ENCODE peak calls at places on chromosomes 5 and 9, in six cellular contexts. S is ovary; E is OCI-LY7; A is spleen; B is CD8-positive, alpha-beta memory T cell; J is sigmoid colon. U is an unnamed sample.

GRCh38 chr5:128782446-128782845 is 182.8 kb upstream of the SLC27A6 start:
- DNase-seq in S (no peak), E (no peak), A (no peak), B (no peak), J (peak; percentile 84), U (peak; percentile 68)

GRCh38 chr9:79706512-79706911 is 134.7 kb downstream of the TLE4 start:
- DNase-seq in S (no peak), E (no peak), A (no peak), B (no peak), J (no peak), U (no peak)

GRCh38 chr9:94806307-94806893 is 79.9 kb downstream of the AOPEP start:
- DNase-seq in S (no peak), E (no peak), A (no peak), B (no peak), J (no peak), U (no peak)

GRCh38 chr9:22683393-22684075 is 236.9 kb downstream of the DMRTA1 start:
- DNase-seq in S (no peak), E (peak; percentile 53), A (no peak), B (no peak), J (no peak), U (no peak)

GRCh38 chr9:74942801-74943200 is 9.9 kb downstream of the C9orf40 start:
- DNase-seq in S (no peak), E (no peak), A (no peak), B (no peak), J (no peak), U (no peak)

GRCh38 chr9:119412399-119412798 is 43.2 kb upstream of the BRINP1 start:
- DNase-seq in S (no peak), E (no peak), A (no peak), B (no peak), J (no peak), U (no peak)

GRCh38 chr9:128995791-128996190 is 32.3 kb downstream of the SH3GLB2 start:
- DNase-seq in S (no peak), E (no peak), A (peak; percentile 2), B (no peak), J (peak; percentile 22), U (no peak)

GRCh38 chr5:14036514-14036913 is 92.0 kb upstream of the DNAH5 start:
- DNase-seq in S (no peak), E (no peak), A (no peak), B (no peak), J (no peak), U (no peak)

GRCh38 chr9:72726951-72727350 is 205.5 kb downstream of the TMC1 start:
- DNase-seq in S (no peak), E (no peak), A (no peak), B (no peak), J (no peak), U (no peak)

GRCh38 chr5:126210955-126211354 is 212.3 kb upstream of the GRAMD2B start:
- DNase-seq in S (no peak), E (no peak), A (no peak), B (no peak), J (no peak), U (no peak)

GRCh38 chr5:57889558-57889957 is 406.9 kb upstream of the ACTBL2 start:
- DNase-seq in S (no peak), E (no peak), A (no peak), B (no peak), J (no peak), U (no peak)

GRCh38 chr5:138819065-138819464 is 56.1 kb downstream of the LRRTM2 start:
- DNase-seq in S (no peak), E (no peak), A (no peak), B (no peak), J (no peak), U (no peak)

DNA sequence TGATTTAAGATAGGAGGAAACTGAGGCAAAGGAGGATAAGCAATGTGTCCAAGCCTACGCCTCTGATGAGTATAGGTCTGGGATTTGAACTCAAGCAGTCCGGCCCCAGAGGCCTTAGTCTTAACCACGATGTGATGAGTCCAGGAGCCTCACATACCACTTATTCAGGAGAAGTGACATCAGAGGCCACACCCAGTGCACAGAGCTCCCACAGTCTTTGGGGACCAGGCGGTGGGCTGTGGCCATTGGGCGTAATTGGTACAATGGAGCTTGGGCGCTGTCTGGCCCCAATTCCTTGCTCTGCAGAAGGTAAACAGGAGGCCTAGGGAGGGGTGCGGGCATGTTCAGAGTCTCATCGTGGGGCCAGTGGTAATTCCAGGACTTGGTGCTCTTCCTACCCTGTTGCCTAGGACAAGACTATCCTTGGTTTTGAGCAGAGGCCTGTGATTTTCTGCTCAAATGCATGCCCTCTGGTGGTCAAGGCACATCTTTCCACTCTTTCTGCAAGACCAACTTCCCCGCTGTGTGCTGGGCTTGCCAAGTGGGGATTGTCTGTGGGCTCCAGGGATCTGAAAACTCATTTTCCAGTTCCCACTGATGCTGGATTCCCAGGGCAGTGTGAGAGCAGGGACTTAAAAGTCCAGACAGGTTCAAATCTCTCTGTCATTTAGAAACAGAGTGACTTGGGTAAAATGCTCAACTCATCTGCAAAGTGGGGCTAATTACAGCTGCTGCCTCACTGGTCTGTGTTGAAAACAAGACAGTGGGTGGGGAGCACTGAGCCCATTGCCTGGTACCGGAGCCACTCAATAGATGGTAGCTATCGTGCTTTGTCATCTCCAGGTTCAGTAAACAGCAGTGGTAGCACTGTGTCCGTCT is 15.8 kb downstream of the NDST1 start:
- DNase-seq in S (no peak), E (peak; percentile 73), A (no peak), B (no peak), J (no peak), U (no peak)
- H3K4me1 ChIP-seq in S (peaks cover 15% of the 10 kb centered on the region), E (peaks cover 39% of the 10 kb centered on the region), A (peaks cover 10% of the 10 kb centered on the region), B (no peaks in the 10 kb centered on the region), J (peaks cover 69% of the 10 kb centered on the region), U (peaks cover 31% of the 10 kb centered on the region)

GRCh38 chr5:159206368-159206767 is 3.0 kb downstream of the RNF145 start:
- DNase-seq in S (no peak), E (no peak), A (no peak), B (no peak), J (no peak), U (no peak)

GRCh38 chr5:159207222-159207615 is 2.1 kb downstream of the RNF145 start:
- DNase-seq in S (no peak), E (no peak), A (no peak), B (no peak), J (no peak), U (no peak)

GRCh38 chr5:159207616-159208507 is 1.5 kb downstream of the RNF145 start:
- DNase-seq in S (peak; percentile 84), E (peak; percentile 91), A (peak; percentile 96), B (peak; percentile 69), J (peak; percentile 91), U (peak; percentile 94)

GRCh38 chr5:159208508-159209437 is 580 bp downstream of the RNF145 start:
- DNase-seq in S (peak; percentile 69), E (peak; percentile 19), A (no peak), B (peak; percentile 1), J (peak; percentile 70), U (peak; percentile 78)

DNA sequence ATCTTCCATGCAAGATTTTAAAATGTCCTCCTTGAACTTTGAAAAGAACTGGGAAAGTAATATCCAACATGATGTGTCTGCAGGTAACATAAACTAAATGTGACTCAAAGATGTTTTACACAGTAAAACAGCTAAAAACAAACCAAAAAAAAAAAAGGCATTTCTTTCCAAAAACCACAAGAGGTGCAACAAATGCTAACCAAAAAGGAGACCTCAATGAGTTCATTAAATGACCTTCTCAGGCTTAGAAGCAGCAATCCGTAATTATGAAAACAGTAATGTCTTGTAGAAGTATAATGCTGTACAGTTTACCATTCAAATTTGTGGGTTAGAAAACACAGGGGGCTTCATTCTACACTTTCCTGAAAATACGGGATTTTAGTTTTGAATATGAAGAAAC is 2.5 kb downstream of the RNF145 start:
- DNase-seq in S (no peak), E (no peak), A (no peak), B (no peak), J (no peak), U (no peak)
- H3K27ac ChIP-seq in S (peak overlapping the region; percentile 93), E (peak overlapping the region; percentile 92), A (peak overlapping the region; percentile 94), B (peak overlapping the region; percentile 87), J (peak overlapping the region; percentile 96), U (no peak overlapping the region)

DNA sequence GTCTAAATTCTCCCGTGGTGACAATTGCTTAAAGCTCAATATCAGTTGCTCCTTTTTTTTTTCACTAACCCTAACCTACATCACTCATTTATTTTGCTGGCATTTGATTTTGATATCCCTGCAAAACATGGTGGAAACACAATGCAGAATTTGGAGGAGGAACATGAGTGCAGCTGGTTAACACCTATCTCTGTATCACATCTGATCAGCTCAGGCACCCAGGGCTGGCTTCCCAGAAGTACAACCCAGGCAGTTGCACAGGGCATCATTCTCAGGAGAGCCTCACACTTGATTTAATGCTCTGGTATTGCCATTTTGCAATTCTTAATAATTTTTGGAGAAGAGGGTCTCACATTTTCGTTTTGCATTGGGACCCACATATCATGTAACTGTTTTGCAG is 19.1 kb upstream of the ADAM19 start:
- DNase-seq in S (no peak), E (no peak), A (no peak), B (no peak), J (no peak), U (no peak)
- H3K4me1 ChIP-seq in S (no peaks in the 10 kb centered on the region), E (peaks cover 80% of the 10 kb centered on the region), A (peaks cover 30% of the 10 kb centered on the region), B (peaks cover 18% of the 10 kb centered on the region), J (no peaks in the 10 kb centered on the region), U (peaks cover 1% of the 10 kb centered on the region)

GRCh38 chr9:124595743-124596142 is 88.5 kb upstream of the NR5A1 start:
- DNase-seq in S (no peak), E (no peak), A (no peak), B (no peak), J (no peak), U (no peak)
- H3K27ac ChIP-seq in S (no peak overlapping the region), E (no peak overlapping the region), A (no peak overlapping the region), B (no peak overlapping the region), J (no peak overlapping the region), U (no peak overlapping the region)

GRCh38 chr5:6484899-6485298 is 36.2 kb downstream of the UBE2QL1 start:
- DNase-seq in S (no peak), E (no peak), A (no peak), B (no peak), J (no peak), U (no peak)
- H3K4me1 ChIP-seq in S (no peaks in the 10 kb centered on the region), E (peaks cover 6% of the 10 kb centered on the region), A (no peaks in the 10 kb centered on the region), B (no peaks in the 10 kb centered on the region), J (no peaks in the 10 kb centered on the region), U (peaks cover 2% of the 10 kb centered on the region)